ENCODE peak calls at places on chromosomes 11 and 22, in five cellular contexts. S, M, K, P and R are unnamed samples. For H3K4me1, the result is how much of the 10 kb centered on the place peaks cover.

GRCh38 chr22:40463017-40463631 is 92.7 kb downstream of the SGSM3 start:
- DNase-seq in S (no peak), M (no peak), K (no peak), P (no peak), R (no peak)

GRCh38 chr11:34075178-34075820 is 23.8 kb downstream of the CAPRIN1 start:
- DNase-seq in S (no peak), M (no peak), K (peak), P (no peak), R (no peak)

GRCh38 chr11:13705710-13706109 is 37.2 kb downstream of the FAR1 start:
- DNase-seq in S (no peak), M (no peak), K (no peak), P (no peak), R (no peak)

GRCh38 chr11:110069158-110069737 is 23.9 kb upstream of the ZC3H12C start:
- DNase-seq in S (no peak), M (no peak), K (peak), P (peak), R (peak)

GRCh38 chr11:35011389-35011788 is 95.0 kb downstream of the PDHX start:
- DNase-seq in S (no peak), M (no peak), K (peak), P (no peak), R (no peak)

GRCh38 chr11:10605941-10606381 is 37.5 kb upstream of the LYVE1 start:
- DNase-seq in S (no peak), M (no peak), K (peak), P (peak), R (peak)

GRCh38 chr11:35514481-35514880 is 10.9 kb downstream of the PAMR1 start:
- DNase-seq in S (no peak), M (no peak), K (no peak), P (no peak), R (no peak)

GRCh38 chr11:133927690-133928627 is 28.8 kb downstream of the IGSF9B start:
- DNase-seq in S (peak), M (no peak), K (peak), P (peak), R (peak)

GRCh38 chr11:131365601-131366000 is 4.8 kb upstream of the NTM start:
- DNase-seq in S (no peak), M (no peak), K (no peak), P (no peak), R (no peak)

GRCh38 chr11:77884186-77884828 is 63.4 kb downstream of the AAMDC start:
- DNase-seq in S (no peak), M (no peak), K (peak), P (no peak), R (no peak)

GRCh38 chr11:75143420-75143731 is 7.5 kb upstream of the SLCO2B1 start:
- DNase-seq in S (no peak), M (no peak), K (no peak), P (no peak), R (no peak)

GRCh38 chr11:116499396-116500001 is 273.3 kb downstream of the BUD13 start:
- DNase-seq in S (peak), M (no peak), K (peak), P (peak), R (peak)

GRCh38 chr11:125272092-125272491 is 107.5 kb downstream of the PKNOX2 start:
- DNase-seq in S (no peak), M (no peak), K (peak), P (no peak), R (no peak)

DNA sequence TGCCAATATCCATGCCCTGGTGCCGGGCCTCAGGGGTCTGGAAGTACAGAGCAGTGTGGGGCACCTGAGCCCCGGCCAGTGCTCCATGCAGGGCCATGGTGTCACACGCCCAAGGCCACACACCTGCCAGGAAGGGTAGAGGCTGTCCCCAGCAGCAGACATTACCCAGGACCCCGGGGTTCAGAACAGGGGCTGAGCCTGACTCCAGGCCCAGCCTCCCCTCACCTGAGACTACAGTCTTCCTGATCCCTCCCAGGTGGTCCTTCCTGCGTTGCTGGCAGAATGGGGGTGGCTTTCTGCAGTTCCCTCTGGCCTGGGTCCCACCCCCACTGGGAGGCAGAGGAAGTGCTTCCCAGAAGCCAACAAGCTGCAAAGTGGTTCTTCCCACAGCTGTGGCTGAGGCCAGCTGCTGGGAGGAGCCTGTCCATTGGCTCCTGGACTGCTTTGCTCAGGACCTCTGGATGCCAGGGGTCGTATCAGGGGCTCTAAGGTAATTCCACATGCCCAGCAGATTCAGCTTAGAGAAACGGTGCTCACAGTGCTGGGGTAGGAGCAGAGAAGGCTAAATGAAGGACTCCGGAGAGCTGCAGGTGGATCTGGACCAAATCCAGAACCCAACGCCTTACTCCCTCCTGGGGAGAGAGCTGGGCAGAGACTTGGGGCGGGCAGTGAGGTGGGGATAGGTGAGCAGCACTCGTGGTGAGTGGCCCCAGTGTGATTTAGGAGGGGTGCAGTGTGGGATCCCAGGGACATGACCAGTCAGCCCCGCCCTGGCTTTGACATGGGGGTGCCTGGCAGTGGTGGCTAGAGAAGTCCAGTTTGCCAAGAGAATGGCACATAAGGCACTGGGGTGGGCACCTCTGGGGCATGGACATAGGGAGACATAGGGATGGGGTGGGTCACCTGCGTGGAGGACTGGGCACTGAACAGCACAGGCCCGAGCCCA is 12.6 kb downstream of the TCIRG1 start:
- DNase-seq in S (no peak), M (no peak), K (no peak), P (no peak), R (peak)
- H3K27ac ChIP-seq in S (no peak), M (no peak), K (no peak), P (no peak), R (no peak)

DNA sequence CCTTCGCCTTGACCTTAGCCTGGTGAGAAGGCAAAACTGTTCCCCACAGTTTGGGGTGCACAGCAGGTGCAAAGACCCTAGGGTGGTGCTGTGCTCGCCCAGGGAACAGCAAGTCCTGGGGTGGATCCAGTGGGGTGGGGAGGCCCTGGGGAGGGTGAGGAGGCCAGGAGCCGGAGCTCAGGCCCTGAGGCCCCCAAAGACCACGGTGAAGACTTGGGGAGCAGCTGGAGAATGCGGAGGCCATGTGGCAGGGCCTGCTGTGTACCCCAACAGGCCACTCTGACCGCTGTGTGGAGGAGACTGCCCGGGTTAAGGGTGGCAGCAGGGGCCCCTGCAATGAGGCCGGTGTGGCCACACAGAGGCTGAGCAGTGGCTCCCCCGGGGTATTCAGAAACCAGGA is 101.1 kb upstream of the RTL6 start:
- DNase-seq in S (no peak), M (no peak), K (no peak), P (no peak), R (no peak)
- H3K4me1 ChIP-seq in S (under half), M (under half), K (under half), P (under half), R (under half)

DNA sequence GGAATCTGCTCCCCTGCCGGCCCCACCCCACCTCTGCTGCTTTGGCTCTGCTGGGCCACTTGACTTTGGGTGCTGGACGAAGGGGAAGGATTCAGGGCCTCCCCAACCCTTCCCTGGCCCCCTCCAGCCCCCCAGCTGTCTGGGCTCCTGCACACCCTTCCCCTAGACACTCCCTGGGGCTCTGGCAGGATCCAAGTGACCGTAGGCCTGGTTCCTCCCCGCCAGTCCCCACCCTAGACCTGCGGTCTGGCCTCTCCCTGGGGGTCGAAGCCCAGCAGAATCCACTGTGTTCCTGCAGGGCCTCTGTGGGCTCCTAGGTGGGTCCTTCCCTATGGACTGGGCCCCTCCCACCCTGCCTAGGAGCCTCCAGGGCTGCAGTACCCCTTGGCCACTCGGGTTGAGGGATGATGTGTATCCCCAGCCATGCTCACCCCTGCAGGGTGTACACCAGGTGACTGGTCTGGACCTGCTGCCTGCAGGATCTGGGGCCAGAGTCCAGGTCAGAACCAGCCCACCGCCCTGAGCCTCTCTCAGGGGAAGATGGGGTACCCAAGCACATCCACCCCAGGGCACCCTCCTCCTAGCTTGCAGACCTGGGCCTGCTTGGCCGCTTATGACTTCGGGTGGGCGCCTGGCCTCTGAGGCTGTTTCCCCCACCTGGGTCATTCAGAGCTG is 5.6 kb downstream of the PIM3 start:
- DNase-seq in S (no peak), M (no peak), K (no peak), P (no peak), R (peak)
- H3K27ac ChIP-seq in S (peak), M (peak), K (peak), P (peak), R (peak)

GRCh38 chr11:12088047-12088481 is 22.3 kb upstream of the MICAL2 start:
- DNase-seq in S (no peak), M (no peak), K (peak), P (peak), R (peak)
- H3K4me1 ChIP-seq in S (under half), M (half or more), K (under half), P (half or more), R (under half)

GRCh38 chr22:21445437-21446127 is 21.6 kb upstream of the TMEM191C start:
- DNase-seq in S (no peak), M (no peak), K (no peak), P (peak), R (peak)

GRCh38 chr22:21443735-21444421 is 23.3 kb upstream of the TMEM191C start:
- DNase-seq in S (peak), M (no peak), K (no peak), P (peak), R (no peak)

GRCh38 chr22:21444701-21445436 is 22.3 kb upstream of the TMEM191C start:
- DNase-seq in S (peak), M (no peak), K (no peak), P (peak), R (no peak)

GRCh38 chr22:21446128-21446826 is 20.9 kb upstream of the TMEM191C start:
- DNase-seq in S (peak), M (no peak), K (no peak), P (peak), R (peak)

DNA sequence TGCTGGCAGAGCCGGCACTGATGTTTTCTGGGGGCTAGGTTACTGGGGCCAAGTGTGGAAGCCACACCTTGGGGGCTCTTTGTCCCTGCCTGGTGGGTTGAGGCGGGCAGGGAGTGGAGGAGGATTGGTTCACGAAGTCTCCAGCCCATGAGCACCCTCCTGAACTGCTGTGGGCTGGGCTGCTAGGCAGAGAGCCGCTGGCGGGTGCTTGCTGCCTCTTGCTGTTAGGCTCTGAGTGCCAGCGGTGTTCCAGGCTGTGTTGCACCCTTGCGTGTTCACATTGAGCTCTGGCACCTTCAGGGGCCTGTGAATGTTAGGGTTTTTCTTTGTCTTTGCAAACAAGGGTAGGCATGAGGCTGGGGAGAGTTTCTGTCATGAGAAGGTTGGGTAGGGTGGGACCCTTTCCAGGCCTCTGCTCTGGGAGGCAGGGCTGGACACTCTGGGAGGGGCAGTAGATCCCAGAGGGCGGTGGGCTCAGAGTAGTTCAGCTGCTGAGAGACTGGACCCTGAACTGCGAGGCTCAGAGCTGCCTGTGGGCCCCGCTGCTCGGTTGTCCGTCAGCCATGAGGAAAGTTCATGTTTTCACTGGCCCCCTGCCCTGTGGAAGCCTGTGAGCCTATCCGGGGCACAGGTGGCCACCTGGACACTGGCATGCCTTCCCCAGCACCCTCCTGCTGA is 24.0 kb upstream of the TMEM191C start:
- DNase-seq in S (peak), M (no peak), K (no peak), P (peak), R (peak)
- H3K27ac ChIP-seq in S (no peak), M (no peak), K (no peak), P (no peak), R (no peak)

GRCh38 chr11:27552356-27552755 is 45.8 kb upstream of the LIN7C start:
- DNase-seq in S (no peak), M (no peak), K (no peak), P (no peak), R (no peak)
- H3K4me1 ChIP-seq in S (under half), M (under half), K (under half), P (under half), R (under half)

GRCh38 chr22:20141186-20142077 is 9.4 kb downstream of the CCDC188 start:
- DNase-seq in S (no peak), M (no peak), K (peak), P (no peak), R (no peak)
- H3K27ac ChIP-seq in S (no peak), M (no peak), K (peak), P (no peak), R (no peak)

GRCh38 chr11:112659185-112659584 is 302.0 kb upstream of the NCAM1 start:
- DNase-seq in S (no peak), M (no peak), K (no peak), P (no peak), R (no peak)

GRCh38 chr11:112658521-112658920 is 302.7 kb upstream of the NCAM1 start:
- DNase-seq in S (no peak), M (no peak), K (no peak), P (peak), R (no peak)

GRCh38 chr11:112652786-112653390 is 308.3 kb upstream of the NCAM1 start:
- DNase-seq in S (no peak), M (no peak), K (peak), P (no peak), R (no peak)

GRCh38 chr11:112655386-112655785 is 305.8 kb upstream of the NCAM1 start:
- DNase-seq in S (peak), M (peak), K (peak), P (peak), R (peak)

GRCh38 chr11:112656772-112657428 is 304.3 kb upstream of the NCAM1 start:
- DNase-seq in S (no peak), M (no peak), K (peak), P (no peak), R (no peak)
- H3K4me1 ChIP-seq in S (under half), M (under half), K (under half), P (under half), R (under half)

GRCh38 chr11:118608268-118609214 is 1.1 kb downstream of the PHLDB1 start:
- DNase-seq in S (peak), M (no peak), K (peak), P (peak), R (peak)

GRCh38 chr11:118607401-118608267 is at the start of gene PHLDB1:
- DNase-seq in S (peak), M (no peak), K (peak), P (peak), R (peak)

GRCh38 chr11:118610773-118611432 is 3.5 kb downstream of the PHLDB1 start:
- DNase-seq in S (peak), M (no peak), K (peak), P (peak), R (peak)

GRCh38 chr11:118610220-118610772 is 2.9 kb downstream of the PHLDB1 start:
- DNase-seq in S (no peak), M (no peak), K (no peak), P (peak), R (no peak)

GRCh38 chr11:118609380-118610219 is 2.2 kb downstream of the PHLDB1 start:
- DNase-seq in S (no peak), M (no peak), K (peak), P (peak), R (no peak)
- H3K27ac ChIP-seq in S (peak), M (peak), K (peak), P (peak), R (peak)

GRCh38 chr11:3161309-3161708 is 3.8 kb downstream of the OSBPL5 start:
- DNase-seq in S (peak), M (no peak), K (no peak), P (no peak), R (no peak)

GRCh38 chr11:3160252-3161031 is 4.7 kb downstream of the OSBPL5 start:
- DNase-seq in S (peak), M (no peak), K (peak), P (peak), R (peak)

GRCh38 chr11:3163241-3163981 is 1.7 kb downstream of the OSBPL5 start:
- DNase-seq in S (peak), M (no peak), K (no peak), P (no peak), R (no peak)

GRCh38 chr11:3162410-3163240 is 2.5 kb downstream of the OSBPL5 start:
- DNase-seq in S (peak), M (no peak), K (no peak), P (no peak), R (peak)

GRCh38 chr11:3161720-3162409 is 3.2 kb downstream of the OSBPL5 start:
- DNase-seq in S (no peak), M (no peak), K (no peak), P (no peak), R (no peak)
- H3K4me1 ChIP-seq in S (under half), M (half or more), K (under half), P (half or more), R (half or more)